ENCODE peak calls at places on chromosomes 3 and 15, in four cellular contexts. P is K562, A is SK-N-SH, L is GM12878. K is an unnamed sample.
A peak's percentile ranks its signal among the peaks of the same experiment; 100 is the strongest.

GRCh38 chr15:72285927-72286516 is 13.7 kb upstream of the PARP6 start:
- DNase-seq in P (peak; percentile 68), A (peak; percentile 41), L (no peak), K (peak; percentile 28)

GRCh38 chr3:15175590-15175989 is 30.5 kb upstream of the CAPN7 start:
- DNase-seq in P (no peak), A (no peak), L (no peak), K (no peak)

GRCh38 chr15:29913528-29914135 is 91.4 kb upstream of the TJP1 start:
- DNase-seq in P (no peak), A (no peak), L (no peak), K (no peak)

GRCh38 chr3:22296641-22297040 is 545.6 kb upstream of the ZNF385D start:
- DNase-seq in P (no peak), A (peak; percentile 1), L (no peak), K (no peak)

GRCh38 chr3:108804437-108804836 is 18.1 kb upstream of the TRAT1 start:
- DNase-seq in P (no peak), A (no peak), L (no peak), K (no peak)

GRCh38 chr15:50134524-50135024 is 15.5 kb upstream of the ATP8B4 start:
- DNase-seq in P (no peak), A (no peak), L (no peak), K (no peak)

GRCh38 chr15:96428742-96429141 is 98.2 kb downstream of the NR2F2 start:
- DNase-seq in P (no peak), A (no peak), L (no peak), K (no peak)

GRCh38 chr3:81443948-81444347 is 317.5 kb downstream of the GBE1 start:
- DNase-seq in P (no peak), A (no peak), L (no peak), K (no peak)

GRCh38 chr3:26350853-26351252 is 271.7 kb upstream of the LRRC3B start:
- DNase-seq in P (no peak), A (no peak), L (no peak), K (no peak)

GRCh38 chr15:58441376-58442070 is 9.7 kb downstream of the LIPC start:
- DNase-seq in P (no peak), A (no peak), L (no peak), K (no peak)

GRCh38 chr3:69143605-69144004 is 21.2 kb upstream of the LMOD3 start:
- DNase-seq in P (peak; percentile 7), A (no peak), L (no peak), K (no peak)

GRCh38 chr3:36058404-36059035 is 321.8 kb upstream of the STAC start:
- DNase-seq in P (no peak), A (no peak), L (no peak), K (no peak)

GRCh38 chr15:32107477-32108080 is 77.3 kb downstream of the CHRNA7 start:
- DNase-seq in P (no peak), A (no peak), L (no peak), K (no peak)

GRCh38 chr3:197730200-197730599 is 6.5 kb downstream of the RUBCN start:
- DNase-seq in P (no peak), A (no peak), L (no peak), K (no peak)

GRCh38 chr3:14516738-14517345 is 23.3 kb downstream of the GRIP2 start:
- DNase-seq in P (no peak), A (no peak), L (no peak), K (no peak)

GRCh38 chr3:112738366-112738765 is 97.4 kb upstream of the CCDC80 start:
- DNase-seq in P (no peak), A (no peak), L (no peak), K (no peak)

DNA sequence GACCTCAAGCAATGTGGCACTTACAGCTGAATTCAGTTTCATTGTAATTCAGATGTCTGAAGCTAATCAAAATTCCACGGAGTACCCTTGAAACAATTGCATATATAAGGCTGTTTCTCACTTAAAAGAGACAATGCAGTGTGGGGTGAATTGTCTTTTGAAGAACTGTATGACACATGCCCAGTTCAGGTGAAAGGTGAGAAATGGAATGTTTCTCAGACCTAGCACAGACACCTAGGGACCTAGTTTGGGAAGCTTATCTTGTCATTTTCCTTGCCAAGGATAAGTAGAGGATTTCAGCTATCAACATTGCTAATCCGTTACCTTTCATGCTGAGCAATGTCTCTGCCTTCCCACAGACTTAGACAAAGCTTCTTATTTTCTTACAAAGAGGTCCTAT is 36.3 kb downstream of the MBNL1 start:
- DNase-seq in P (no peak), A (no peak), L (no peak), K (no peak)
- TF ChIP-seq EP300 in P (no peak), A (no peak), L (no peak), K (no peak)

GRCh38 chr15:67050522-67051087 is 14.8 kb upstream of the SMAD3 start:
- DNase-seq in P (no peak), A (no peak), L (no peak), K (no peak)
- TF ChIP-seq MXI1 in P (no peak), A (no peak), L (no peak), K (no peak)

GRCh38 chr3:100708989-100709839 is at the start of gene TFG:
- DNase-seq in P (peak; percentile 97), A (peak; percentile 98), L (peak; percentile 98), K (peak; percentile 97)
- TF ChIP-seq EP300 in P (peak; percentile 7), A (no peak), L (no peak), K (no peak)

DNA sequence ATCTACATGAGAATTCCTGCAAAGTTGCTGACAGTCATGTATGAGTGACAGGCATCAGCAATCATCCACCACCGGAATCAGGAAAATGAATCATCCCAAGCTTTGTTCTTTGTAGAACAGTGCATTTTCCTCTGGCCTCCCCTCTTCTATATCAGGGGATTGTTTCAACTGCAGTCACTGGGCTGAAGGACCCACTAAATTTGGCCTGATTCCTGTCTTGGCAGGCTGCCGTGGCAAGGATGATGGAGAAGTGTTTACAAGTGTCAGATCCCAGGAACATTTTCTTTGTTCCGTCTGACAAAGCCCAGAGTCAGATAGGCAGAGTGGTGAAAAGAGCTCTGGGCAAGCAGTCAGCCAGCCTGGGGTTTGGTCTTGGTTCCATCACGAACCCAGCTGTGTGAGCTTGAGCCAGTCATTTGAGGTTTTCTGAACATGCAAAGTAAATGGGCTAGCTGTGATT is 175.1 kb upstream of the TSC22D2 start:
- DNase-seq in P (no peak), A (no peak), L (no peak), K (no peak)
- TF ChIP-seq MXI1 in P (no peak), A (no peak), L (no peak), K (no peak)

GRCh38 chr15:90412356-90413194 is 24.5 kb downstream of the IQGAP1 start:
- DNase-seq in P (no peak), A (no peak), L (peak; percentile 72), K (no peak)
- TF ChIP-seq EP300 in P (no peak), A (no peak), L (no peak), K (no peak)

DNA sequence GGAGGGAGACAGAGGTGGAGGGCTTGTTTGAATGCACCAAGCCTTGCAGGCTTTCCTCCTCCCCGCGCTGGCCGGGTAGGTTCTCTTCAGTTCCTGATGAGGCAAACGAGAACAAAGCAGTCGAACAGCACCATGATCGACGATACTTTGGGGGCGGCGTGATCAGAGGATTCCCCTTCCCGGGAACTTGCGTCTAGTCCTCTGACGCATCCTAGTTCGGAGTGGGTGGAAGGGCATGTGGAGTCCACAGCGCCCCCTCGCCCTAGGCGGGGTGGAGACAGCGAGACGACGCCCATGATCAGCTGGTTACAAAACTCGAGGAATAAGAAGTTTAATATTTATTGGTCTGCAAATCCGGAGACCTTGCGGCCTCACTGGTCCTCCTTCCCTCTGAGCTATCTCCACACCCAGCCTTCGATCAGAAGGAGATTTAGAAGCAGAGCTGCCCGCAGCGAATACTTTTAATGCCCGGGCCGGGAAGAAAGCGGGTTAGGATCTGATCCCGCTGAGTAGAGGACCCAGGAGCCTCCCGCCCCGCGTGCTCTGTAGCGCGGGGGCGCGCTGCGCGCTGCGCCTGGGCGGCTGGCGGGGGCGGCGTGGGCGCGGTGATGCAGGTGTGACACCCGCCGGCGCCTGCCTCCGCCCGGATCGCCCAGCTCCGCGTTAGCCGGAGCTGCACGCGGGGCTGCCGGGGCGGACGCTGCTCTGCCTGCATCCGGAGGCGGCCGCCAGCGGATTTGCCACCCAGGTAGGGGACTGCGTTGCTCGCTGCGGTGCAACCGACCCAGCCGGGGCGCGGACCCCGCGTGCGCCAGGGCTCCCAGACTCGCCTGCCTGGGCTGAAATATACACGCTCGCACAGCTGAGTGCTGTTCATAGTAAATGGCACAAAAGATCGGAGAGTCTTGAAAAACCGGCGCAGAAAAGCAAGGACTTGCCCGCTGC is at the start of gene SV2B:
- DNase-seq in P (no peak), A (peak; percentile 76), L (no peak), K (no peak)
- TF ChIP-seq MXI1 in P (no peak), A (no peak), L (no peak), K (no peak)

DNA sequence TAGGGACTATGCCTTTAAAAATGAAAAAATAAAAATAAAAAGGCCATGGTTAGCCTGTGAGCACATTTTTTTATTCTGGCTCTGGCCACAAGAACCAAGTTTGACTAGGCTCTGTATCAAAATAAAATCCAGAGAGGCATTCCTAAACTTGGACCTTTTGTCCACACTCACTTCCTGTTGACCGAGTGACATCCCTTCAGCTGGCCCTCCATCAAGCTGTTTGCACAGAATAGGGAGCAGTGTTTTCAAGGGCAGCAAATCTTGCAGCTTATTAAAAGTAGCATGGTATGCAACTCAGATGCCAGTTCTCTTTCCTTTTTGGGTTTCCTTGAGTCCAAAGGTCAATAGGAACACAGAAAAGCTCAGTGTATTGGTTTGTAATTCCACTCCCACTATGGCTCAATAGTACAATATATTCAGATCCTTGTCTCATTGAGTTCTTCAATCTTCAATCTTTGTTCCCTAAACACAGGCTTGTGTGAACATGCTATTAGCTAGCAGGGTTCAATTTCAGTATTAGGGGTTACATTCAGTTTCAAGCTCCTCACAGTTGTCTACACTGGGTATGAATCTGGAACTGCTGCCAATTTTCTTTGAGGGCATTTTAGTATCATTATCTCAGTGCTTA is 244.5 kb downstream of the RBMS3 start:
- DNase-seq in P (no peak), A (no peak), L (no peak), K (peak; percentile 0)
- TF ChIP-seq EP300 in P (no peak), A (no peak), L (no peak), K (no peak)

GRCh38 chr3:88034463-88034862 is 24.3 kb downstream of the CGGBP1 start:
- DNase-seq in P (peak; percentile 10), A (no peak), L (no peak), K (no peak)

GRCh38 chr3:88033806-88034205 is 25.0 kb downstream of the CGGBP1 start:
- DNase-seq in P (no peak), A (no peak), L (no peak), K (no peak)

GRCh38 chr3:88031543-88032148 is 27.2 kb downstream of the CGGBP1 start:
- DNase-seq in P (no peak), A (no peak), L (peak; percentile 26), K (no peak)

GRCh38 chr3:88032245-88032644 is 26.6 kb downstream of the CGGBP1 start:
- DNase-seq in P (no peak), A (no peak), L (no peak), K (no peak)

GRCh38 chr3:88033088-88033487 is 25.7 kb downstream of the CGGBP1 start:
- DNase-seq in P (no peak), A (no peak), L (no peak), K (no peak)
- TF ChIP-seq MXI1 in P (no peak), A (no peak), L (no peak), K (no peak)